ENCODE peak calls at places on chromosomes 13 and 19, in four cellular contexts. Y is CD8-positive, alpha-beta T cell; R is IMR-90; J is GM23248. T is an unnamed sample.

GRCh38 chr19:2661615-2662014 is 40.9 kb downstream of the GNG7 start:
- DNase-seq in Y (no peak), J (peak; percentile 15), R (no peak), T (no peak)

GRCh38 chr13:30047154-30047874 is 196.9 kb upstream of the UBL3 start:
- DNase-seq in R (peak; percentile 11), Y (no peak), J (peak; percentile 38), T (no peak)

GRCh38 chr13:57633141-57633949 is 1.8 kb downstream of the PCDH17 start:
- DNase-seq in J (peak; percentile 2), R (no peak), Y (no peak), T (no peak)

GRCh38 chr19:15583346-15583745 is 31.7 kb upstream of the CYP4F8 start:
- DNase-seq in Y (no peak), J (no peak), R (no peak), T (peak; percentile 36)

GRCh38 chr19:50190439-50190891 is 13.0 kb upstream of the MYH14 start:
- DNase-seq in J (no peak), R (no peak), Y (no peak), T (no peak)

GRCh38 chr13:26561636-26562537 is 4.4 kb downstream of the WASF3 start:
- DNase-seq in J (peak; percentile 81), Y (no peak), R (peak; percentile 84), T (no peak)

GRCh38 chr19:46736544-46737274 is 9.1 kb upstream of the FKRP start:
- DNase-seq in Y (no peak), R (no peak), J (no peak), T (no peak)

GRCh38 chr19:57099199-57099661 is 20.6 kb upstream of the USP29 start:
- DNase-seq in R (peak; percentile 35), Y (peak; percentile 37), J (peak; percentile 86), T (no peak)

GRCh38 chr13:88281846-88282245 is 610.7 kb downstream of the SLITRK5 start:
- DNase-seq in J (no peak), Y (no peak), R (no peak), T (no peak)

GRCh38 chr19:8988204-8988603 is 22.0 kb downstream of the MUC16 start:
- DNase-seq in Y (no peak), R (no peak), J (no peak), T (no peak)

GRCh38 chr13:70527553-70527952 is 419.3 kb upstream of the KLHL1 start:
- DNase-seq in J (no peak), Y (no peak), R (no peak), T (no peak)

GRCh38 chr19:6464070-6464873 is at the start of gene CRB3:
- DNase-seq in R (no peak), J (no peak), Y (peak; percentile 42), T (no peak)

GRCh38 chr19:12821761-12822160 is 12.6 kb downstream of the RTBDN start:
- DNase-seq in R (no peak), Y (no peak), J (peak; percentile 43), T (no peak)

GRCh38 chr13:80037505-80037888 is 303.4 kb downstream of the SPRY2 start:
- DNase-seq in Y (no peak), J (peak; percentile 96), R (peak; percentile 95), T (peak; percentile 91)

GRCh38 chr13:37306778-37307544 is 201.5 kb upstream of the CSNK1A1L start:
- DNase-seq in R (peak; percentile 98), J (peak; percentile 93), Y (no peak), T (peak; percentile 45)

GRCh38 chr13:28636677-28637317 is 22.1 kb upstream of the POMP start:
- DNase-seq in R (peak; percentile 89), Y (peak; percentile 16), J (peak; percentile 86), T (peak; percentile 60)

GRCh38 chr13:36601186-36601585 is 72.6 kb upstream of the SERTM1 start:
- DNase-seq in R (no peak), Y (no peak), J (no peak), T (no peak)

GRCh38 chr13:43905435-43906031 is 25.8 kb downstream of the LACC1 start:
- DNase-seq in J (peak; percentile 81), Y (no peak), R (peak; percentile 77), T (no peak)

GRCh38 chr13:43911871-43912270 is 32.2 kb downstream of the LACC1 start:
- DNase-seq in Y (no peak), J (no peak), R (no peak), T (no peak)

GRCh38 chr13:43911283-43911682 is 31.6 kb downstream of the LACC1 start:
- DNase-seq in Y (no peak), R (no peak), J (no peak), T (no peak)

DNA sequence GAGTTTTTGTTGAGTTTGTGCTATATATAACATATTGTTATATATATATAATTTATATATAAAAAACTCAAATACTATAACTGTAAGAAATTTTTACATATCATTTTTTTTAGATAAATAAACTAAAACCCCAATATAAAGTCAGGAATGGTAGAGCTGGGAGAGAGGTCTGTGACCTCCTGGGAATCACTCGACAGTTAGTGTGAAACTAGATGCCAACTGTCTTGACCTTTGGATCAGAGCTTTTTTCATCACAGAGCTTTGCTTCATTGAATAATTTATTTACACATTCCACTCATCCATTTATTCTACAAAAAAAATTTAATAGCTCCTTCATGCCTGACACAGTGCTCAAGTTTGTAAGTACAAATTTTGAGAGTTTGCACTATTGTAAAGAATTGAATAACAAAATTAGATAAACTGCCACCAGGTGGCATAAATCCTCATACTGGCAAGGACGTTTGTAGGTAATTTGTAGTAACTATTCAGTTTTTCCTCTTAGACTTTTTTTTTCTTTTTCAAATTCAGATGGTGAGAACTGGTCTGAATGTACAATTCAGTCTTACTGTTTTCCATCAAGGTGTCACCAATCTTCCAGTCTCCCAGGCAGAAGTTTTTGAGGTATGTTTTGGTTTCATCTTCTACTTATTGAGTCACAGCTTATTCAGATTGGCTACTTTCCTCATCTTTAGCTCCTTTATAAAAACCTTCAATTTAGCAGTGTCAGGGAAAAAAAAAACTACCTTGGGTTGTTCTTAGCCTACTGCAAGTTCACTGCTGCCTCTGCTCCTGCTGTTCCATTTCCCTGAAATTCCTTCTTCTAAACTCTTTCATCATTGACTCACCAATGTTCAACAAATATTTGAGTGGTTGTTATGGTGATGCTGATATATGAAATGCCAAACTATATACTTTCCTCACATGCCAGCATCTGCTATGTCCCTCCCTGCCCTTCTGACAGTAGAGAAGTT is 28.7 kb downstream of the LACC1 start:
- DNase-seq in R (peak; percentile 91), Y (no peak), J (peak; percentile 77), T (peak; percentile 34)
- H3K4me3 ChIP-seq in R (no peak overlapping the region), Y (no peak overlapping the region), J (peak overlapping the region; percentile 40), T (no peak overlapping the region)

GRCh38 chr19:3710265-3710812 is 2.2 kb downstream of the TJP3 start:
- DNase-seq in R (peak; percentile 43), J (no peak), Y (no peak), T (no peak)

GRCh38 chr19:3708207-3708931 is at the start of gene TJP3:
- DNase-seq in J (peak; percentile 58), R (peak; percentile 39), Y (no peak), T (no peak)

GRCh38 chr19:3716147-3716668 is 8.0 kb downstream of the TJP3 start:
- DNase-seq in Y (no peak), R (no peak), J (no peak), T (no peak)

GRCh38 chr19:3707868-3708206 is 347 bp upstream of the TJP3 start:
- DNase-seq in R (no peak), Y (no peak), J (no peak), T (no peak)

GRCh38 chr19:3712663-3713531 is 4.7 kb downstream of the TJP3 start:
- DNase-seq in J (no peak), Y (no peak), R (no peak), T (no peak)
- H3K27ac ChIP-seq in J (no peak overlapping the region), Y (no peak overlapping the region), R (no peak overlapping the region), T (no peak overlapping the region)

GRCh38 chr19:7872306-7873204 is 1.6 kb downstream of the PRR36 start:
- DNase-seq in J (no peak), R (no peak), Y (no peak), T (peak; percentile 42)

GRCh38 chr19:7869910-7870511 is 4.2 kb downstream of the PRR36 start:
- DNase-seq in R (peak; percentile 8), J (peak; percentile 37), Y (no peak), T (no peak)

GRCh38 chr19:7871530-7872305 is 2.5 kb downstream of the PRR36 start:
- DNase-seq in J (peak; percentile 94), Y (peak; percentile 66), R (peak; percentile 85), T (peak; percentile 85)

GRCh38 chr19:7870571-7871279 is 3.5 kb downstream of the PRR36 start:
- DNase-seq in J (peak; percentile 55), R (no peak), Y (no peak), T (peak; percentile 75)

DNA sequence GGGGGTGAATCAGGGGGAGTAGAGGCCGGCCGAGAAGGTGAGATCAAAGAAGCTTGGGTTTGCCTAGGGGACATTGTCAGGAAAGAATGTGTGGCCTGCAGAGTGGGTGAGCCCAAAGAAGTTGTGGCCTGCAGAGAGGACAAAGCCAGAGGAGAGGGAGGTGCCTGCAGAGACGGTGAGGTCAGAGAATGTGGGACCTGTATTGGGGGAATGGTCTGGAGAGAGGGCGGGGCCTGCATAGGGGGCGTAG is 3.0 kb downstream of the PRR36 start:
- DNase-seq in J (no peak), R (no peak), Y (no peak), T (no peak)
- H3K4me3 ChIP-seq in J (no peak overlapping the region), R (no peak overlapping the region), Y (no peak overlapping the region), T (no peak overlapping the region)

DNA sequence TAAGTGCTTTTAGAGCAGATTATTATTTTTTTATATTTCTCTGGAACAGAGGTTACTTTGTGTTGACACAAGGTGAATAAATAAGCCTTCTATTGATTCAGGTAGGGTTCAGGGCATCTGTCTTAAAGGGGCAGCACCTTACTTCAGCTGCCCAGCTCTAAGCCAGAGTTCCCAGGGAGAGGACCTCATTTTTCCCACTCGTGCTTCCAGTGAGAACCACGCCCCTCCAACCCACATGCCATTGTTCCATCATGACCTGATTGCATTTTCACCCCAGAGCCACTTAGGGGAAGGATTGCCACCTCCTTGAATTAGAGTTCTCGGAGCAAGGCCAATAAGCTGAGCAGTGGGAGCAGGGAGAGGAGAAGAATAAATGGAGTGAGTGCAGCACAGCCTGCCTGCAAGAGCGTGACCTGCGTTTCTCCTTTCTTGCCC is 104.3 kb upstream of the FRY start:
- DNase-seq in R (no peak), Y (no peak), J (no peak), T (no peak)
- H3K27ac ChIP-seq in R (no peak overlapping the region), Y (no peak overlapping the region), J (no peak overlapping the region), T (no peak overlapping the region)

GRCh38 chr19:1523412-1524205 is at the start of gene PLK5:
- DNase-seq in J (no peak), R (no peak), Y (no peak), T (no peak)
- H3K4me3 ChIP-seq in J (no peak within 1 kb of the TSS), R (no peak within 1 kb of the TSS), Y (no peak within 1 kb of the TSS), T (no peak within 1 kb of the TSS)

GRCh38 chr19:44666852-44667251 is 4.4 kb upstream of the CEACAM19 start:
- DNase-seq in Y (no peak), R (no peak), J (no peak), T (no peak)
- H3K27ac ChIP-seq in Y (no peak overlapping the region), R (no peak overlapping the region), J (no peak overlapping the region), T (no peak overlapping the region)

DNA sequence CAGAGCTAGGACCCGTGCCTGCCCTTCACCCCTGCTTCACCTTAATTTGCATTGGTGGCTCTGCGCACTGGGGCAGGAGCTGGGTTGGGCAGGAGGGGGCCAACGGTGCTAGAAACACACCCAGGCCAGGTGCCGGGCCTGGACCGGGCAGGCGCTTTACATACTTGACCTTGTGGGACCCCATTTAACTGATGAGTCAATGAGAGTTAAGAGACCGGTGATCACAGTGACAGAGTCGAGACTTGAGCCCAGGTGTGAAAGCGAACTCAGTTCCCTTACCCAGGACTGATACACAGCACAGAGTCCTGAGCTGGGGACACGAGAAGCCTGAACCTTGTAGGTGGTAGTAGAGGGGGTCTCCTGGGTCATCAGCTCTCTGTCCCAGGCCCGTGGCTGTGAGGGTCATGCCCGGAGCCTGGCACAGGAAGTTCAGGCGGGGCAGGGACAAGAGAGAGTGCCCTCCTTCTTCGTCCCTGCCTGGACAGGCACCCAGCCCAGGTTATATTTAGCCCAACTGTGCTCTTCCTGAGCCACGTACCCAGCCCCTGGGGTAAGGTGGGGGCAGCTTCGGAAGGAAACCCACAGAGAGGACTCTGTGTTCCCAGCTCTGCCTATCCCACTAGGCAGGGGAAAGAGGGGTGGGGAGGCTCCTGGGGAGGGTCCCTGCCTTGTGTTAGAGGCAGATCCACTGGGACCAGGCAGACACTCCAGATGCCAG is 1.9 kb downstream of the PRX start:
- DNase-seq in J (no peak), Y (no peak), R (no peak), T (no peak)
- H3K4me3 ChIP-seq in J (no peak overlapping the region), Y (no peak overlapping the region), R (no peak overlapping the region), T (no peak overlapping the region)